ENCODE peak calls at places on chromosomes 16 and 17, in four cellular contexts. A is H1, F is GM12878, T is HepG2. J is an unnamed sample. For H3K27me3, the result is how much of the 10 kb centered on the place peaks cover.

GRCh38 chr17:48045270-48046001 is 2.7 kb upstream of the NFE2L1 start:
- DNase-seq in F (no peak), A (no peak), T (no peak), J (no peak)

GRCh38 chr16:77833906-77834599 is 45.7 kb downstream of the VAT1L start:
- DNase-seq in F (no peak), T (no peak), A (peak), J (peak)

GRCh38 chr17:39699818-39700147 is at the start of gene ERBB2:
- DNase-seq in T (peak), A (peak), F (no peak), J (peak)

GRCh38 chr17:21174186-21174585 is 39.8 kb downstream of the TMEM11 start:
- DNase-seq in A (no peak), T (no peak), F (no peak), J (no peak)

GRCh38 chr17:8190506-8190905 is 526 bp upstream of the BORCS6 start:
- DNase-seq in A (no peak), T (no peak), F (no peak), J (no peak)

GRCh38 chr17:68509151-68510057 is 2.8 kb upstream of the PRKAR1A start:
- DNase-seq in A (no peak), F (no peak), T (peak), J (no peak)

GRCh38 chr17:4175921-4176802 is 33.2 kb downstream of the CYB5D2 start:
- DNase-seq in T (no peak), F (no peak), A (no peak), J (no peak)

GRCh38 chr16:76125871-76126270 is 151.3 kb upstream of the CNTNAP4 start:
- DNase-seq in F (no peak), A (no peak), T (no peak), J (no peak)

GRCh38 chr17:47875011-47875471 is 21.0 kb upstream of the SP2 start:
- DNase-seq in F (no peak), T (no peak), A (no peak), J (no peak)

GRCh38 chr16:997440-998051 is 16.0 kb downstream of the SOX8 start:
- DNase-seq in F (no peak), T (no peak), A (no peak), J (no peak)

GRCh38 chr16:65763640-65764305 is 602.7 kb upstream of the CDH5 start:
- DNase-seq in T (no peak), F (no peak), A (no peak), J (no peak)

GRCh38 chr17:1561420-1562177 is 993 bp downstream of the PITPNA start:
- DNase-seq in A (peak), F (no peak), T (no peak), J (no peak)

GRCh38 chr17:67575325-67575724 is 142.4 kb upstream of the NOL11 start:
- DNase-seq in A (no peak), F (peak), T (peak), J (no peak)

GRCh38 chr17:79005063-79005861 is 4.3 kb downstream of the CANT1 start:
- DNase-seq in F (no peak), T (no peak), A (no peak), J (no peak)

GRCh38 chr17:69593351-69593715 is 178.8 kb downstream of the MAP2K6 start:
- DNase-seq in F (no peak), T (no peak), A (no peak), J (no peak)

GRCh38 chr17:51000835-51001638 is 119.6 kb downstream of the SPAG9 start:
- DNase-seq in A (no peak), F (peak), T (peak), J (peak)

DNA sequence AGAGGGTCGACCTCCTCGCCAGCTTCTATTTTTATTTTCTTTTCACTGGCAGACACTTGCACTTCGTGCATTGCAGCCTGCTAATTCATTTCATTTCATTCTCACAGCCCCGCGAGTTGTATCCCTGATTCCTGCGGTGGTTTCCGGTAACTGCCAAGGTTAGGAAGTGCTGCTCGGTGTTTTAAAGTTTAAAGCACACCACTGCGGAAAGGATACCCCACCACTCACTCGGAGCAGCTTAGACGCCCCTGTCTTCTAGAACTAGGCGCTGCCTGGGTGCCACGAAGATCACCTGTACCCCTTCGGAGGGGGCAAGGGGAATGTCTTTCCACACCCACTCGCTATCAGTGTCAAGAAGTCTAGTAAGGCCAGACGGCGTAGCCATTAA is 513 bp downstream of the CNEP1R1 start:
- DNase-seq in T (peak), A (peak), F (no peak), J (no peak)
- TF ChIP-seq SUZ12 in T (no peak), A (no peak), F (no peak), J (no peak)

DNA sequence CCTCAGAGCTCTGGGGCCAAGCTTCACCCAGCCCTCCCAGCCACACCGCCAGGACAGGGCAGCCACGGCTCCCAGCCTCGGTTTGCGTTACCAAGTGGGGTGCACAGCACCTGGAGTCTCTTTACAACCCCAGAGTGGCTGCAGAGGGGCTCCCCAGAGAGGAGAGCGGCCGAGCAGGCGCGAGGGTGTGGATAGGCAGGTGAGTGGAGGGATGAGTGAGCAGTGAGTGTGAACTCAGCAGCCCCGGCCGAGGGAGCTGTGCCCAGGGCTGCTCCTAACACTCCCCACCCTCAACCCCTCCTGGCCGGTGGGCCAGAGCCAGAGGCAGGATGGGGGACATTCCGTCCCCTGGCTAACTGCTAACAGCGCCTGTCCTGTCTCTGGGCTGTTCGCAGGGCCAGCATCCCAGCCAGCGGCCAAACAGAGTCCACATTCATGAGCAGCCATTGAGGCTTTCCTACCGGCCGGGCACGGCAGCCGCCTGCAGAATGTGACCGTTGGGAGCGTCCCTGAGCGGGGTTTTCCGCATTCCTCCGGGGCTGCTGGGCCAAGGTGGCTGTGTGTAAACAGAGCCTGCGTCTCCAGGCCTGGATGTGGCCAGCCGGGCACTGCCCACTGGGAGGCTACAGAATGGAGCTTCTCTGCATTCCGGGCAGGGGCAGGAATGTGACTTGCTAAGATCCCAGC is 5.3 kb downstream of the ZNF469 start:
- DNase-seq in A (no peak), T (peak), F (no peak), J (no peak)
- H3K27me3 ChIP-seq in A (under half), T (half or more), F (under half), J (under half)

GRCh38 chr16:10242076-10242475 is 59.8 kb upstream of the GRIN2A start:
- DNase-seq in T (no peak), F (no peak), A (no peak), J (no peak)

GRCh38 chr16:10242916-10243315 is 60.7 kb upstream of the GRIN2A start:
- DNase-seq in A (no peak), F (peak), T (no peak), J (no peak)

GRCh38 chr16:10240854-10241613 is 58.8 kb upstream of the GRIN2A start:
- DNase-seq in T (no peak), F (no peak), A (no peak), J (no peak)

GRCh38 chr16:10250137-10250850 is 68.1 kb upstream of the GRIN2A start:
- DNase-seq in F (no peak), A (no peak), T (no peak), J (no peak)

DNA sequence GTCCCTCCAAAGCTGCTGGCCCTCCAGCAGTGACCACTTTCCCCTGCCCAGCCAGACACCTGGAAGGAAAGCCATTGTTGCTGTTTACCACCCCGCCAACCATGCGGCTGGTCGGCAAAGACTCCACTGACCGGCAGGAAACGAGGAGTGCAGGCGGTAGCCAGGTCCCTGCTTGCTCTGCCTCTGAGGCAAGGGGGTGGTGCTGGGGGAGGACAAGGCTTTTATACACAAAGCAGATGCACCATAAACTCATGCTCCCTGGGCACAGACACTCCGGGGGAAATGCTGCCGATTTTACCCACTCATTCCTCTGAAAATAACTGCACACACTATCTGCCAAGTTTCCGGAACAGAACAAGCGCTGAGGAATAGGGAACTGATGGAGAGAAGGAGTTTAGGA is 62.8 kb upstream of the GRIN2A start:
- DNase-seq in T (no peak), F (no peak), A (no peak), J (no peak)
- TF ChIP-seq SUZ12 in T (no peak), F (no peak), A (no peak), J (no peak)

DNA sequence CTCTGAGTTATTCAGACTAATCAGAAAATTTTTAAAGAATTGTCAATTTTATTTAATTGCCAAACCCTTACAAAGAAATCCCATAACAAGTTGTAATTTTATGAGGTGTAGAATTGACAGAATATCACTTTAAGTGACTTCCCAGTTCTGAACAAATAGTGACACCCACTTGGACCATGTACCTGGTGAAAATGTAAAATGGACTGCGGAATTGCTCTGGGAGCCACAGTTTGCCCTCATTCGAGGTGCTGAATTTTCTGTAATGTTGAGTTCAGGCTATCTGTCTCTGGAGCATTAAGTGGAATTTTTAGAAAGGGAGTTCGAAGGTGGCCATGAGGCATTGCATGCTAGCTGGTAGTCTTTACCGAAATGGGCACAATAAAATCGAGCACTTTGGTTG is 5.1 kb downstream of the GNAO1 start:
- DNase-seq in T (no peak), A (no peak), F (no peak), J (no peak)
- H3K27me3 ChIP-seq in T (under half), A (under half), F (under half), J (under half)

GRCh38 chr16:89363621-89364393 is 126.6 kb downstream of the ANKRD11 start:
- DNase-seq in F (no peak), T (peak), A (no peak), J (no peak)
- TF ChIP-seq SUZ12 in F (no peak), T (no peak), A (no peak), J (no peak)

J was measured in NT2/D1.